ENCODE peak calls at places on chromosomes 2 and 18, in four cellular contexts. One of them, this sample, is unnamed.

GRCh38 chr18:78722391-78722790 is 257.2 kb upstream of the SALL3 start:
- DNase-seq in NCI-H1105 treated with DMSO at 0.1 percent for 48 hours: no peak
- DNase-seq in lung: no peak
- DNase-seq in T follicular helper cell: no peak
- DNase-seq in this sample: no peak

GRCh38 chr18:76209597-76209996 is 285.4 kb downstream of the ZNF516 start:
- DNase-seq in NCI-H1105 treated with DMSO at 0.1 percent for 48 hours: no peak
- DNase-seq in T follicular helper cell: no peak
- DNase-seq in lung: no peak
- DNase-seq in this sample: peak

GRCh38 chr18:57581301-57581934 is 5.1 kb downstream of the FECH start:
- DNase-seq in T follicular helper cell: no peak
- DNase-seq in NCI-H1105 treated with DMSO at 0.1 percent for 48 hours: no peak
- DNase-seq in lung: no peak
- DNase-seq in this sample: no peak

GRCh38 chr2:62475172-62476011 is 30.6 kb downstream of the TMEM17 start:
- DNase-seq in lung: no peak
- DNase-seq in T follicular helper cell: no peak
- DNase-seq in NCI-H1105 treated with DMSO at 0.1 percent for 48 hours: no peak
- DNase-seq in this sample: no peak

GRCh38 chr2:200288670-200289429 is 17.6 kb upstream of the SPATS2L start:
- DNase-seq in T follicular helper cell: no peak
- DNase-seq in NCI-H1105 treated with DMSO at 0.1 percent for 48 hours: no peak
- DNase-seq in lung: no peak
- DNase-seq in this sample: no peak

GRCh38 chr2:200267350-200267749 is 39.1 kb upstream of the SPATS2L start:
- DNase-seq in lung: no peak
- DNase-seq in NCI-H1105 treated with DMSO at 0.1 percent for 48 hours: no peak
- DNase-seq in T follicular helper cell: no peak
- DNase-seq in this sample: no peak

GRCh38 chr2:66553370-66553769 is 118.4 kb downstream of the MEIS1 start:
- DNase-seq in NCI-H1105 treated with DMSO at 0.1 percent for 48 hours: peak
- DNase-seq in T follicular helper cell: no peak
- DNase-seq in lung: no peak
- DNase-seq in this sample: peak

GRCh38 chr2:3325458-3326181 is 52.0 kb downstream of the EIPR1 start:
- DNase-seq in T follicular helper cell: no peak
- DNase-seq in lung: no peak
- DNase-seq in NCI-H1105 treated with DMSO at 0.1 percent for 48 hours: no peak
- DNase-seq in this sample: no peak